ENCODE peak calls at places on chromosomes 7 and 10, in eight cellular contexts. One of them, this sample, is unnamed.

GRCh38 chr7:120421151-120421651 is 148.2 kb downstream of the KCND2 start:
- DNase-seq in naive thymus-derived CD4-positive, alpha-beta T cell: no peak
- DNase-seq in A549: no peak
- DNase-seq in cardiac muscle cell: no peak
- DNase-seq in CD8-positive, alpha-beta memory T cell: no peak
- DNase-seq in mammary epithelial cell: no peak
- DNase-seq in spleen: no peak
- DNase-seq in psoas muscle: no peak
- DNase-seq in this sample: no peak

GRCh38 chr10:61000769-61001730 is 57.1 kb upstream of the RHOBTB1 start:
- DNase-seq in naive thymus-derived CD4-positive, alpha-beta T cell: no peak
- DNase-seq in A549: peak; percentile 61
- DNase-seq in cardiac muscle cell: peak; percentile 66
- DNase-seq in CD8-positive, alpha-beta memory T cell: no peak
- DNase-seq in mammary epithelial cell: peak; percentile 16
- DNase-seq in spleen: peak; percentile 70
- DNase-seq in psoas muscle: no peak
- DNase-seq in this sample: peak; percentile 77

GRCh38 chr10:23198940-23199767 is 7.0 kb downstream of the PTF1A start:
- DNase-seq in naive thymus-derived CD4-positive, alpha-beta T cell: no peak
- DNase-seq in A549: peak; percentile 30
- DNase-seq in cardiac muscle cell: no peak
- DNase-seq in CD8-positive, alpha-beta memory T cell: no peak
- DNase-seq in mammary epithelial cell: peak; percentile 26
- DNase-seq in spleen: no peak
- DNase-seq in psoas muscle: no peak
- DNase-seq in this sample: no peak

GRCh38 chr7:152307902-152308301 is 127.9 kb downstream of the KMT2C start:
- DNase-seq in naive thymus-derived CD4-positive, alpha-beta T cell: no peak
- DNase-seq in A549: no peak
- DNase-seq in cardiac muscle cell: no peak
- DNase-seq in CD8-positive, alpha-beta memory T cell: no peak
- DNase-seq in mammary epithelial cell: no peak
- DNase-seq in spleen: no peak
- DNase-seq in psoas muscle: no peak
- DNase-seq in this sample: no peak

GRCh38 chr10:125694874-125695273 is 11.9 kb upstream of the TEX36 start:
- DNase-seq in naive thymus-derived CD4-positive, alpha-beta T cell: no peak
- DNase-seq in A549: peak; percentile 71
- DNase-seq in cardiac muscle cell: no peak
- DNase-seq in CD8-positive, alpha-beta memory T cell: no peak
- DNase-seq in mammary epithelial cell: peak; percentile 59
- DNase-seq in spleen: no peak
- DNase-seq in psoas muscle: no peak
- DNase-seq in this sample: no peak

GRCh38 chr7:111911166-111911961 is 294.8 kb downstream of the DOCK4 start:
- DNase-seq in naive thymus-derived CD4-positive, alpha-beta T cell: no peak
- DNase-seq in A549: no peak
- DNase-seq in cardiac muscle cell: no peak
- DNase-seq in CD8-positive, alpha-beta memory T cell: no peak
- DNase-seq in mammary epithelial cell: no peak
- DNase-seq in spleen: no peak
- DNase-seq in psoas muscle: no peak
- DNase-seq in this sample: no peak

GRCh38 chr7:2982401-2982800 is 61.3 kb downstream of the CARD11 start:
- DNase-seq in naive thymus-derived CD4-positive, alpha-beta T cell: no peak
- DNase-seq in A549: no peak
- DNase-seq in cardiac muscle cell: no peak
- DNase-seq in CD8-positive, alpha-beta memory T cell: no peak
- DNase-seq in mammary epithelial cell: no peak
- DNase-seq in spleen: no peak
- DNase-seq in psoas muscle: no peak
- DNase-seq in this sample: no peak

GRCh38 chr7:101743241-101743994 is 74.0 kb upstream of the CUX1 start:
- DNase-seq in naive thymus-derived CD4-positive, alpha-beta T cell: peak; percentile 68
- DNase-seq in A549: peak; percentile 65
- DNase-seq in cardiac muscle cell: peak; percentile 79
- DNase-seq in CD8-positive, alpha-beta memory T cell: peak; percentile 75
- DNase-seq in mammary epithelial cell: peak; percentile 66
- DNase-seq in spleen: peak; percentile 88
- DNase-seq in psoas muscle: peak; percentile 61
- DNase-seq in this sample: peak; percentile 73

GRCh38 chr10:58488921-58489320 is 23.8 kb upstream of the BICC1 start:
- DNase-seq in naive thymus-derived CD4-positive, alpha-beta T cell: no peak
- DNase-seq in A549: no peak
- DNase-seq in cardiac muscle cell: no peak
- DNase-seq in CD8-positive, alpha-beta memory T cell: no peak
- DNase-seq in mammary epithelial cell: no peak
- DNase-seq in spleen: no peak
- DNase-seq in psoas muscle: no peak
- DNase-seq in this sample: no peak

GRCh38 chr10:97585439-97585811 is 1.2 kb downstream of the HOGA1 start:
- DNase-seq in naive thymus-derived CD4-positive, alpha-beta T cell: no peak
- DNase-seq in A549: no peak
- DNase-seq in cardiac muscle cell: no peak
- DNase-seq in CD8-positive, alpha-beta memory T cell: no peak
- DNase-seq in mammary epithelial cell: no peak
- DNase-seq in spleen: peak; percentile 1
- DNase-seq in psoas muscle: no peak
- DNase-seq in this sample: no peak

GRCh38 chr7:118104812-118105441 is 79.0 kb upstream of the LSM8 start:
- DNase-seq in naive thymus-derived CD4-positive, alpha-beta T cell: no peak
- DNase-seq in A549: peak; percentile 44
- DNase-seq in cardiac muscle cell: peak; percentile 27
- DNase-seq in CD8-positive, alpha-beta memory T cell: no peak
- DNase-seq in mammary epithelial cell: peak; percentile 33
- DNase-seq in spleen: no peak
- DNase-seq in psoas muscle: no peak
- DNase-seq in this sample: peak; percentile 7

GRCh38 chr7:657565-658119 is 68.9 kb upstream of the DNAAF5 start:
- DNase-seq in naive thymus-derived CD4-positive, alpha-beta T cell: no peak
- DNase-seq in A549: no peak
- DNase-seq in cardiac muscle cell: peak; percentile 69
- DNase-seq in CD8-positive, alpha-beta memory T cell: no peak
- DNase-seq in mammary epithelial cell: no peak
- DNase-seq in spleen: no peak
- DNase-seq in psoas muscle: no peak
- DNase-seq in this sample: no peak

GRCh38 chr10:132048294-132048667 is 17.5 kb upstream of the JAKMIP3 start:
- DNase-seq in naive thymus-derived CD4-positive, alpha-beta T cell: no peak
- DNase-seq in A549: peak; percentile 33
- DNase-seq in cardiac muscle cell: no peak
- DNase-seq in CD8-positive, alpha-beta memory T cell: no peak
- DNase-seq in mammary epithelial cell: no peak
- DNase-seq in spleen: no peak
- DNase-seq in psoas muscle: no peak
- DNase-seq in this sample: no peak

GRCh38 chr7:69782917-69783684 is 184.8 kb downstream of the AUTS2 start:
- DNase-seq in naive thymus-derived CD4-positive, alpha-beta T cell: no peak
- DNase-seq in A549: no peak
- DNase-seq in cardiac muscle cell: no peak
- DNase-seq in CD8-positive, alpha-beta memory T cell: no peak
- DNase-seq in mammary epithelial cell: no peak
- DNase-seq in spleen: no peak
- DNase-seq in psoas muscle: peak; percentile 43
- DNase-seq in this sample: no peak

GRCh38 chr10:90313548-90314325 is 544.1 kb downstream of the HTR7 start:
- DNase-seq in naive thymus-derived CD4-positive, alpha-beta T cell: no peak
- DNase-seq in A549: no peak
- DNase-seq in cardiac muscle cell: no peak
- DNase-seq in CD8-positive, alpha-beta memory T cell: no peak
- DNase-seq in mammary epithelial cell: peak; percentile 77
- DNase-seq in spleen: no peak
- DNase-seq in psoas muscle: no peak
- DNase-seq in this sample: no peak

GRCh38 chr7:55185941-55186609 is 167.3 kb downstream of the EGFR start:
- DNase-seq in naive thymus-derived CD4-positive, alpha-beta T cell: no peak
- DNase-seq in A549: peak; percentile 85
- DNase-seq in cardiac muscle cell: no peak
- DNase-seq in CD8-positive, alpha-beta memory T cell: no peak
- DNase-seq in mammary epithelial cell: peak; percentile 97
- DNase-seq in spleen: no peak
- DNase-seq in psoas muscle: peak; percentile 77
- DNase-seq in this sample: peak; percentile 76

GRCh38 chr10:43226441-43226840 is 40.4 kb downstream of the RASGEF1A start:
- DNase-seq in naive thymus-derived CD4-positive, alpha-beta T cell: no peak
- DNase-seq in A549: no peak
- DNase-seq in cardiac muscle cell: no peak
- DNase-seq in CD8-positive, alpha-beta memory T cell: peak; percentile 40
- DNase-seq in mammary epithelial cell: no peak
- DNase-seq in spleen: no peak
- DNase-seq in psoas muscle: no peak
- DNase-seq in this sample: no peak

GRCh38 chr7:31440511-31440910 is 73.4 kb upstream of the ITPRID1 start:
- DNase-seq in naive thymus-derived CD4-positive, alpha-beta T cell: no peak
- DNase-seq in A549: no peak
- DNase-seq in cardiac muscle cell: no peak
- DNase-seq in CD8-positive, alpha-beta memory T cell: no peak
- DNase-seq in mammary epithelial cell: no peak
- DNase-seq in spleen: no peak
- DNase-seq in psoas muscle: no peak
- DNase-seq in this sample: no peak

GRCh38 chr7:146659732-146660131 is 543.1 kb downstream of the CNTNAP2 start:
- DNase-seq in naive thymus-derived CD4-positive, alpha-beta T cell: no peak
- DNase-seq in A549: no peak
- DNase-seq in cardiac muscle cell: no peak
- DNase-seq in CD8-positive, alpha-beta memory T cell: no peak
- DNase-seq in mammary epithelial cell: no peak
- DNase-seq in spleen: no peak
- DNase-seq in psoas muscle: no peak
- DNase-seq in this sample: no peak

GRCh38 chr7:732094-732541 is 5.0 kb upstream of the PRKAR1B start:
- DNase-seq in naive thymus-derived CD4-positive, alpha-beta T cell: no peak
- DNase-seq in A549: peak; percentile 47
- DNase-seq in cardiac muscle cell: peak; percentile 45
- DNase-seq in CD8-positive, alpha-beta memory T cell: no peak
- DNase-seq in mammary epithelial cell: no peak
- DNase-seq in spleen: no peak
- DNase-seq in psoas muscle: peak; percentile 52
- DNase-seq in this sample: peak; percentile 25

GRCh38 chr10:100864981-100865380 is 47.8 kb upstream of the SLF2 start:
- DNase-seq in naive thymus-derived CD4-positive, alpha-beta T cell: no peak
- DNase-seq in A549: no peak
- DNase-seq in cardiac muscle cell: no peak
- DNase-seq in CD8-positive, alpha-beta memory T cell: no peak
- DNase-seq in mammary epithelial cell: no peak
- DNase-seq in spleen: no peak
- DNase-seq in psoas muscle: no peak
- DNase-seq in this sample: no peak

GRCh38 chr10:112027881-112028280 is 155.7 kb downstream of the GPAM start:
- DNase-seq in naive thymus-derived CD4-positive, alpha-beta T cell: no peak
- DNase-seq in A549: no peak
- DNase-seq in cardiac muscle cell: no peak
- DNase-seq in CD8-positive, alpha-beta memory T cell: no peak
- DNase-seq in mammary epithelial cell: no peak
- DNase-seq in spleen: no peak
- DNase-seq in psoas muscle: no peak
- DNase-seq in this sample: no peak

GRCh38 chr10:110267246-110267645 is 37.5 kb downstream of the SMNDC1 start:
- DNase-seq in naive thymus-derived CD4-positive, alpha-beta T cell: no peak
- DNase-seq in A549: no peak
- DNase-seq in cardiac muscle cell: no peak
- DNase-seq in CD8-positive, alpha-beta memory T cell: no peak
- DNase-seq in mammary epithelial cell: no peak
- DNase-seq in spleen: no peak
- DNase-seq in psoas muscle: no peak
- DNase-seq in this sample: no peak
- H3K4me1 ChIP-seq in naive thymus-derived CD4-positive, alpha-beta T cell: no peaks in the 10 kb centered on the region
- H3K4me1 ChIP-seq in A549: no peaks in the 10 kb centered on the region
- H3K4me1 ChIP-seq in cardiac muscle cell: peaks cover 62% of the 10 kb centered on the region
- H3K4me1 ChIP-seq in CD8-positive, alpha-beta memory T cell: peaks cover 16% of the 10 kb centered on the region
- H3K4me1 ChIP-seq in mammary epithelial cell: no peaks in the 10 kb centered on the region
- H3K4me1 ChIP-seq in spleen: peaks cover 28% of the 10 kb centered on the region
- H3K4me1 ChIP-seq in psoas muscle: peaks cover 56% of the 10 kb centered on the region
- H3K4me1 ChIP-seq in this sample: peaks cover 15% of the 10 kb centered on the region

DNA sequence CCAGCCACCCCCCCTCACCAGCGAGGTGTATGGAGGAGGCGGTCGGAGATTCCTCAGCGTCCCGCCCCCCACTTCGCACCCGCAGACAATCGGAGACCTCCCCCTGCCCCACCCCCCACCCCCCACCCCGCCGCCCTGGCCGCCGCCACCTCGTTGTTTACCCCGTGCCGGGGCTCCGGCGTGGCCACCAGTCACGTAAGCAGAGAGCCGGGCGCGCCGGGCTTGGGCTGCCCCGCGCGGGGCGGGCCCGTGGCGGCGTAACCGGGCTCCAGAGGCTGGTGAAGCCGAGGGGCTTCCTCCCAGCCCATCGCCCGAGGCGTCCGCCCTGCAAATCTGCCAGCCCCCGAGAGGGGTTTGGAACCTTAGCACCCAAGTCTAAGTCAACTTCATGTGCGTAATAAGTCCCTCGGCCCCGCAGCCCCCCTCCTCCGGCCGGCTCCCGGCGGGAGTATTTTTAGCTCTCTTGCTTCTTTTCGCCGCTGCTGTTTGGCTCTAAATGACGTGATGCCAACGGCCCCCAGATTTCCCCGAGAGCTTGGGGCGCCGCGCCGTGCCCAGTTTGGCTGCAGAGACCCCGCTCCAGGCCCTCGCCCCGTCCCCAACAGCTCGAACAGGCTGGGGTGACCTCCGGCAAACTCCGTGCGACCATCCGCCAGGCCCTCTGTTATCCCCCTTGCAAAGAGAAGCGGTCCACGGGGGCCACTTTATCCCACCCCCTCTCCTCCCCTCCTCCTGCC is 2.7 kb downstream of the MXI1 start:
- DNase-seq in naive thymus-derived CD4-positive, alpha-beta T cell: peak; percentile 54
- DNase-seq in A549: peak; percentile 26
- DNase-seq in cardiac muscle cell: peak; percentile 72
- DNase-seq in CD8-positive, alpha-beta memory T cell: no peak
- DNase-seq in mammary epithelial cell: peak; percentile 31
- DNase-seq in spleen: peak; percentile 91
- DNase-seq in psoas muscle: peak; percentile 48
- DNase-seq in this sample: peak; percentile 40
- H3K4me1 ChIP-seq in naive thymus-derived CD4-positive, alpha-beta T cell: peaks cover 21% of the 10 kb centered on the region
- H3K4me1 ChIP-seq in A549: peaks cover 26% of the 10 kb centered on the region
- H3K4me1 ChIP-seq in cardiac muscle cell: peaks cover 9% of the 10 kb centered on the region
- H3K4me1 ChIP-seq in CD8-positive, alpha-beta memory T cell: peaks cover 44% of the 10 kb centered on the region
- H3K4me1 ChIP-seq in mammary epithelial cell: peaks cover 11% of the 10 kb centered on the region
- H3K4me1 ChIP-seq in spleen: peaks cover 75% of the 10 kb centered on the region
- H3K4me1 ChIP-seq in psoas muscle: peaks cover 12% of the 10 kb centered on the region
- H3K4me1 ChIP-seq in this sample: peaks cover 6% of the 10 kb centered on the region

GRCh38 chr7:74479961-74480829 is 26.5 kb downstream of the GTF2IRD1 start:
- DNase-seq in naive thymus-derived CD4-positive, alpha-beta T cell: no peak
- DNase-seq in A549: no peak
- DNase-seq in cardiac muscle cell: peak; percentile 96
- DNase-seq in CD8-positive, alpha-beta memory T cell: no peak
- DNase-seq in mammary epithelial cell: peak; percentile 73
- DNase-seq in spleen: peak; percentile 86
- DNase-seq in psoas muscle: peak; percentile 90
- DNase-seq in this sample: no peak
- H3K4me1 ChIP-seq in naive thymus-derived CD4-positive, alpha-beta T cell: no peaks in the 10 kb centered on the region
- H3K4me1 ChIP-seq in A549: peaks cover 94% of the 10 kb centered on the region
- H3K4me1 ChIP-seq in cardiac muscle cell: peaks cover 56% of the 10 kb centered on the region
- H3K4me1 ChIP-seq in CD8-positive, alpha-beta memory T cell: no peaks in the 10 kb centered on the region
- H3K4me1 ChIP-seq in mammary epithelial cell: peaks cover 81% of the 10 kb centered on the region
- H3K4me1 ChIP-seq in spleen: peaks cover 45% of the 10 kb centered on the region
- H3K4me1 ChIP-seq in psoas muscle: peaks cover 67% of the 10 kb centered on the region
- H3K4me1 ChIP-seq in this sample: peaks cover 50% of the 10 kb centered on the region

DNA sequence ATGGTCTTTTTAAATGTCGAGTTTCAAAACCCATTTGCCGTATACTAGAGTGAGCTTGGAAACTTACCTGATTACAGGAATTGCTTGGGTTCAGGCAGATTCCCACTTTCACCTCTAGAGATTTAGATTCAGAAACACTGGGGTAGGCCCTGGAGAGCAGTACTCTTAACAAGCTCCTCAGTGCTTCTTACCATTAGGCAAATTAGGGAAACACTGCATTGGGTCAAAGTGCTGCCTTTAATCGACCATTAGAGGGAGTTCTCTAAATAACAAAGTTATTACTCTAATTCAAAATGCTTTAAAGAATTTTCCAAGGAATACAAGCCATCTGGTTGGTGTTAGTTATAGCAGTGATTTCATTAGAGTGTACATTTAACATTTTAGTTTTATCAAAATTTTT is 324.6 kb downstream of the GFRA1 start:
- DNase-seq in naive thymus-derived CD4-positive, alpha-beta T cell: no peak
- DNase-seq in A549: peak; percentile 13
- DNase-seq in cardiac muscle cell: no peak
- DNase-seq in CD8-positive, alpha-beta memory T cell: no peak
- DNase-seq in mammary epithelial cell: no peak
- DNase-seq in spleen: no peak
- DNase-seq in psoas muscle: no peak
- DNase-seq in this sample: no peak
- H3K4me1 ChIP-seq in naive thymus-derived CD4-positive, alpha-beta T cell: no peaks in the 10 kb centered on the region
- H3K4me1 ChIP-seq in A549: peaks cover 40% of the 10 kb centered on the region
- H3K4me1 ChIP-seq in cardiac muscle cell: peaks cover 10% of the 10 kb centered on the region
- H3K4me1 ChIP-seq in CD8-positive, alpha-beta memory T cell: no peaks in the 10 kb centered on the region
- H3K4me1 ChIP-seq in mammary epithelial cell: no peaks in the 10 kb centered on the region
- H3K4me1 ChIP-seq in spleen: no peaks in the 10 kb centered on the region
- H3K4me1 ChIP-seq in psoas muscle: no peaks in the 10 kb centered on the region
- H3K4me1 ChIP-seq in this sample: peaks cover 30% of the 10 kb centered on the region

This sample was measured in Caco-2.